ENCODE peak calls at places on chromosomes 4 and X, in five cellular contexts. K, Z, P, V and I are unnamed samples.

GRCh38 chr4:4856071-4857000 is 3.1 kb upstream of the MSX1 start:
- DNase-seq in K (peak; percentile 62), Z (no peak), P (no peak), V (no peak), I (no peak)

GRCh38 chrX:26387906-26388305 is 171.9 kb downstream of the MAGEB5 start:
- DNase-seq in K (no peak), Z (no peak), P (no peak), V (no peak), I (no peak)

GRCh38 chrX:150324035-150324728 is 38.9 kb upstream of the MAMLD1 start:
- DNase-seq in K (no peak), Z (peak; percentile 89), P (peak; percentile 93), V (no peak), I (no peak)

GRCh38 chrX:83535417-83536244 is 27.5 kb downstream of the POU3F4 start:
- DNase-seq in K (no peak), Z (no peak), P (peak; percentile 3), V (no peak), I (no peak)

GRCh38 chr4:159220353-159220752 is 117.5 kb downstream of the RAPGEF2 start:
- DNase-seq in K (no peak), Z (no peak), P (no peak), V (no peak), I (no peak)

GRCh38 chrX:100928660-100929613 is at the start of gene XKRX:
- DNase-seq in K (peak; percentile 86), Z (no peak), P (peak; percentile 3), V (no peak), I (peak; percentile 53)

GRCh38 chr4:113435893-113436292 is 325.6 kb downstream of the CAMK2D start:
- DNase-seq in K (no peak), Z (peak; percentile 72), P (peak; percentile 92), V (no peak), I (no peak)

GRCh38 chr4:105060628-105061027 is 86.0 kb upstream of the TET2 start:
- DNase-seq in K (no peak), Z (no peak), P (peak; percentile 76), V (no peak), I (no peak)

GRCh38 chrX:109600114-109600710 is 24.8 kb downstream of the KCNE5 start:
- DNase-seq in K (peak; percentile 51), Z (no peak), P (peak; percentile 23), V (no peak), I (no peak)

GRCh38 chr4:65538571-65538970 is 131.7 kb downstream of the EPHA5 start:
- DNase-seq in K (no peak), Z (peak; percentile 82), P (peak; percentile 78), V (no peak), I (no peak)

GRCh38 chrX:15299945-15300851 is 15.2 kb downstream of the ASB11 start:
- DNase-seq in K (no peak), Z (no peak), P (no peak), V (no peak), I (no peak)

GRCh38 chrX:153388722-153389459 is 12.3 kb downstream of the PNMA6E start:
- DNase-seq in K (no peak), Z (no peak), P (no peak), V (peak; percentile 76), I (no peak)

GRCh38 chr4:188145626-188146025 is 6.4 kb downstream of the TRIML1 start:
- DNase-seq in K (no peak), Z (peak; percentile 62), P (no peak), V (no peak), I (no peak)

GRCh38 chrX:101028562-101028961 is 23.3 kb downstream of the TRMT2B start:
- DNase-seq in K (no peak), Z (no peak), P (no peak), V (no peak), I (no peak)

GRCh38 chrX:119605398-119605738 is 856 bp downstream of the NKRF start:
- DNase-seq in K (peak; percentile 59), Z (no peak), P (no peak), V (no peak), I (no peak)

GRCh38 chr4:159307929-159308328 is 205.1 kb downstream of the RAPGEF2 start:
- DNase-seq in K (no peak), Z (no peak), P (no peak), V (no peak), I (no peak)

GRCh38 chr4:1777822-1778641 is 15.1 kb upstream of the FGFR3 start:
- DNase-seq in K (no peak), Z (peak; percentile 10), P (peak; percentile 20), V (no peak), I (no peak)

GRCh38 chr4:31045151-31045550 is 325.0 kb downstream of the PCDH7 start:
- DNase-seq in K (no peak), Z (no peak), P (no peak), V (no peak), I (no peak)

GRCh38 chrX:42714981-42715688 is 62.8 kb downstream of the PPP1R2C start:
- DNase-seq in K (peak; percentile 71), Z (no peak), P (peak; percentile 34), V (no peak), I (peak; percentile 79)

GRCh38 chrX:6852869-6853268 is 294.6 kb upstream of the STS start:
- DNase-seq in K (no peak), Z (no peak), P (no peak), V (no peak), I (no peak)

GRCh38 chrX:3567681-3568080 is 145.8 kb downstream of the PRKX start:
- DNase-seq in K (no peak), Z (no peak), P (peak; percentile 15), V (no peak), I (no peak)

GRCh38 chr4:148443550-148444295 is 1.5 kb upstream of the NR3C2 start:
- DNase-seq in K (peak; percentile 82), Z (no peak), P (no peak), V (no peak), I (peak; percentile 44)

GRCh38 chrX:22575161-22575845 is 302.6 kb downstream of the CBLL2 start:
- DNase-seq in K (no peak), Z (peak; percentile 39), P (peak; percentile 47), V (no peak), I (no peak)

GRCh38 chr4:160175064-160175643 is 1072.3 kb downstream of the RAPGEF2 start:
- DNase-seq in K (peak; percentile 41), Z (peak; percentile 6), P (no peak), V (no peak), I (no peak)

GRCh38 chr4:109559625-109559982 is 442 bp upstream of the MCUB start:
- DNase-seq in K (peak; percentile 67), Z (peak; percentile 12), P (peak; percentile 36), V (no peak), I (no peak)

GRCh38 chr4:8244931-8245460 is 24.6 kb upstream of the HTRA3 start:
- DNase-seq in K (no peak), Z (no peak), P (no peak), V (no peak), I (no peak)

GRCh38 chr4:92305148-92305877 is 1.5 kb downstream of the GRID2 start:
- DNase-seq in K (peak; percentile 71), Z (peak; percentile 39), P (peak; percentile 49), V (peak; percentile 84), I (peak; percentile 43)

GRCh38 chrX:47662144-47662657 is 3.2 kb upstream of the UXT start:
- DNase-seq in K (no peak), Z (peak; percentile 90), P (peak; percentile 85), V (peak; percentile 46), I (no peak)

GRCh38 chr4:102454278-102454677 is 46.9 kb upstream of the NFKB1 start:
- DNase-seq in K (no peak), Z (no peak), P (no peak), V (no peak), I (no peak)

GRCh38 chr4:133268205-133268604 is 119.1 kb downstream of the PCDH10 start:
- DNase-seq in K (no peak), Z (no peak), P (no peak), V (no peak), I (no peak)

DNA sequence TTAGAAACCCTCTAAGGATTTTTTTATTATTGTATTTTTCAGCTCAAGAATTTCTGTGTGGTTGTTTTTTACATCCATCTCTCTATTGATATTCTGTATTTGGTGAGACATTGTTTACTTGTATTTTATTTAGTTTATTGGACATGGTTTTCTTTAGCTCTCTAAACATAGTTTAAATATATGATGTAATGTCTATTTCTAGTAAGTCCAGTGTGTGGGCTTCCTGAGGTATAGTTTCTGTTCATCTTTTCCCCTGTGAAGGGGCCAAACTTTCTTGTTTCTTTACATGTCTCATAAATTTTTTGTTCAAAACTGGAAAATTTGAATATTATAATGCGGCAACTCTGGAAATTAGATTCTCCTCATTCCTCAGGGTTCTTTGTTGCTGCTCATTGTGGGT is 28.2 kb upstream of the ATRX start:
- DNase-seq in K (no peak), Z (no peak), P (no peak), V (no peak), I (no peak)
- TF ChIP-seq CTCF in K (no peak), Z (no peak), P (no peak), V (no peak), I (no peak)

GRCh38 chr4:17502764-17503163 is 9.1 kb downstream of the QDPR start:
- DNase-seq in K (no peak), Z (no peak), P (peak; percentile 73), V (no peak), I (no peak)
- TF ChIP-seq CTCF in K (no peak), Z (no peak), P (no peak), V (no peak), I (no peak)

GRCh38 chr4:53613428-53613827 is 22.1 kb upstream of the LNX1 start:
- DNase-seq in K (no peak), Z (no peak), P (no peak), V (no peak), I (no peak)

GRCh38 chr4:53618321-53618720 is 27.0 kb upstream of the LNX1 start:
- DNase-seq in K (no peak), Z (no peak), P (no peak), V (no peak), I (no peak)

GRCh38 chr4:53617101-53617680 is 25.9 kb upstream of the LNX1 start:
- DNase-seq in K (no peak), Z (no peak), P (no peak), V (no peak), I (no peak)

GRCh38 chr4:53616219-53616618 is 24.9 kb upstream of the LNX1 start:
- DNase-seq in K (no peak), Z (no peak), P (no peak), V (no peak), I (no peak)

DNA sequence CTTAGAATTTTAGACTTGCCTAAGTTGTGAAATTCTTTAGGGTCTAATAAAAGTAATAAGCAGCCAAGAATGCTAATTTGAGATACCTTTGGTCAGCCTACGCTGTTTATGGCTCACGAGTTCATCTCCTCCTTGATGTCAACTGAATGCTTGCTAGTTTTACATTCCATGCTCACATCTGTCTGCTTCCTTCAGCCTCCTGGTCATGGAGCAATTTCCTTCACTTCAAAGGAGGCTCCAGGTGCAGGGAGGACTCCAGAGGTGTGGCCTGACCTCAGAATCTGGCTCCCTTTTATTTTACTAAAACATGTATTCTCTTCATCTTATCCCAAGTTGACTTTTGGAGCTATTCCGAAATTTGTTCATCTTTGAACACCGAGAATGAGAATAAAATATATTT is 23.3 kb upstream of the LNX1 start:
- DNase-seq in K (no peak), Z (no peak), P (no peak), V (no peak), I (peak; percentile 38)
- TF ChIP-seq CTCF in K (peak; percentile 11), Z (peak; percentile 49), P (no peak), V (no peak), I (peak; percentile 17)

DNA sequence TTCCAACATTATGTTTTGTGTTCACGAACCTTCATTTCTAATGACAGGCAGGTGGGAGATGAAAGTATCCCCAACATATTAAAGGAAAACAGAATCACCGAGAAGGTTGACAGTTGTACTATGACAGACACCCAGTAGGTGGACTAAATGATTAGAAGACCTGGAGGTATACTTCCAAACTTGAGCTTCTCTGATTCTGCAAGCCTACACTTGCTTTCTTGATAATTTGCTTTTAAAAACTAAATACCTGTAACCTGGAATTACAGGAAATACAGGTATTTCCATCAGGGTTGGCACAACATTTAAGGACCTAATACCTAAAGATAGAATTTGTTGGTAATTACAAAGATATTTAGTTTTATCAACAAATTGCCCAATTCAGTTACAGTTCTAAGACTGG is 43.4 kb downstream of the C4orf51 start:
- DNase-seq in K (no peak), Z (no peak), P (no peak), V (no peak), I (no peak)
- TF ChIP-seq CTCF in K (no peak), Z (no peak), P (no peak), V (no peak), I (no peak)